ENCODE peak calls at places on chromosomes 11 and 22, in four cellular contexts. A is A549, U is heart right ventricle, M is pancreas. V is an unnamed sample.
A peak's percentile ranks its signal among the peaks of the same experiment; 100 is the strongest.

GRCh38 chr11:80638296-80638695 is 1197.5 kb upstream of the TENM4 start:
- DNase-seq in A (no peak), U (no peak), M (no peak), V (no peak)

GRCh38 chr11:108117746-108118371 is 3.5 kb upstream of the ACAT1 start:
- DNase-seq in U (no peak), M (no peak), A (peak; percentile 35), V (no peak)

GRCh38 chr11:3217751-3218482 is 696 bp downstream of the MRGPRG start:
- DNase-seq in M (peak; percentile 70), U (peak; percentile 9), A (no peak), V (no peak)

GRCh38 chr11:69413015-69413801 is 68.3 kb upstream of the LINC01488 start:
- DNase-seq in A (no peak), U (no peak), M (no peak), V (no peak)

GRCh38 chr22:42064629-42065028 is 6.0 kb downstream of the NAGA start:
- DNase-seq in A (no peak), M (no peak), U (no peak), V (no peak)

GRCh38 chr11:96257972-96258951 is 84.7 kb downstream of the MAML2 start:
- DNase-seq in A (no peak), M (no peak), U (no peak), V (no peak)

GRCh38 chr11:117876341-117877119 is at the start of gene FXYD6:
- DNase-seq in A (no peak), U (peak; percentile 73), M (no peak), V (no peak)

GRCh38 chr22:41620646-41621098 is at the start of gene DESI1:
- DNase-seq in M (no peak), A (no peak), U (no peak), V (peak; percentile 25)

GRCh38 chr11:97742717-97743116 is 1278.0 kb upstream of the CNTN5 start:
- DNase-seq in U (no peak), A (no peak), M (no peak), V (no peak)

GRCh38 chr11:73292481-73292880 is 15.6 kb upstream of the ARHGEF17 start:
- DNase-seq in U (no peak), A (no peak), M (no peak), V (no peak)

GRCh38 chr22:50267591-50268390 is 2.4 kb downstream of the MAPK11 start:
- DNase-seq in A (no peak), U (peak; percentile 77), M (no peak), V (no peak)

GRCh38 chr11:7575841-7576451 is 62.1 kb downstream of the PPFIBP2 start:
- DNase-seq in U (peak; percentile 37), A (peak; percentile 66), M (no peak), V (no peak)

GRCh38 chr11:36258730-36259360 is 30.4 kb downstream of the COMMD9 start:
- DNase-seq in M (no peak), A (peak; percentile 60), U (peak; percentile 31), V (no peak)

GRCh38 chr22:28822930-28823481 is 22.6 kb upstream of the XBP1 start:
- DNase-seq in M (no peak), A (no peak), U (no peak), V (no peak)

GRCh38 chr11:57658023-57658361 is 430 bp downstream of the CLP1 start:
- DNase-seq in A (no peak), U (no peak), M (no peak), V (no peak)

GRCh38 chr11:85627998-85628770 is at the start of gene TMEM126B:
- DNase-seq in M (peak; percentile 97), A (peak; percentile 84), U (peak; percentile 97), V (peak; percentile 91)

GRCh38 chr11:106077609-106078517 is at the start of gene AASDHPPT:
- DNase-seq in M (no peak), U (no peak), A (peak; percentile 1), V (no peak)

GRCh38 chr11:107999759-108000455 is 8.8 kb upstream of the CUL5 start:
- DNase-seq in U (no peak), M (no peak), A (peak; percentile 67), V (no peak)

GRCh38 chr11:47524200-47524874 is 28.6 kb downstream of the CELF1 start:
- DNase-seq in M (no peak), A (no peak), U (peak; percentile 25), V (no peak)

GRCh38 chr11:84671325-84672019 is 955.7 kb downstream of the DLG2 start:
- DNase-seq in U (no peak), M (no peak), A (no peak), V (no peak)

GRCh38 chr11:6633422-6634408 is 14.5 kb upstream of the TPP1 start:
- DNase-seq in M (no peak), A (no peak), U (peak; percentile 70), V (no peak)

GRCh38 chr11:58046231-58046630 is 15.5 kb downstream of the OR6Q1 start:
- DNase-seq in A (no peak), U (no peak), M (no peak), V (no peak)

GRCh38 chr11:44961894-44962293 is 11.2 kb upstream of the TP53I11 start:
- DNase-seq in M (no peak), A (no peak), U (no peak), V (no peak)

GRCh38 chr11:197741-198235 is 4.9 kb downstream of the SCGB1C1 start:
- DNase-seq in U (no peak), A (no peak), M (peak; percentile 50), V (no peak)

GRCh38 chr22:46370584-46371373 is 35.3 kb downstream of the TRMU start:
- DNase-seq in U (peak; percentile 6), A (no peak), M (peak; percentile 54), V (no peak)

GRCh38 chr22:32142600-32142999 is 16.5 kb downstream of the C22orf42 start:
- DNase-seq in U (no peak), M (no peak), A (no peak), V (no peak)

GRCh38 chr22:23163665-23164064 is 16.6 kb upstream of the BCR start:
- DNase-seq in M (no peak), U (peak; percentile 50), A (no peak), V (no peak)

GRCh38 chr11:108237058-108237481 is 14.2 kb downstream of the ATM start:
- DNase-seq in U (no peak), M (no peak), A (no peak), V (no peak)

GRCh38 chr11:128354476-128354875 is 232.9 kb downstream of the ETS1 start:
- DNase-seq in A (no peak), M (no peak), U (no peak), V (no peak)

GRCh38 chr22:24968066-24968561 is 15.6 kb downstream of the KIAA1671 start:
- DNase-seq in U (peak; percentile 29), A (no peak), M (no peak), V (no peak)

GRCh38 chr22:44330188-44330726 is 17.5 kb upstream of the SHISAL1 start:
- DNase-seq in A (no peak), U (no peak), M (no peak), V (no peak)

DNA sequence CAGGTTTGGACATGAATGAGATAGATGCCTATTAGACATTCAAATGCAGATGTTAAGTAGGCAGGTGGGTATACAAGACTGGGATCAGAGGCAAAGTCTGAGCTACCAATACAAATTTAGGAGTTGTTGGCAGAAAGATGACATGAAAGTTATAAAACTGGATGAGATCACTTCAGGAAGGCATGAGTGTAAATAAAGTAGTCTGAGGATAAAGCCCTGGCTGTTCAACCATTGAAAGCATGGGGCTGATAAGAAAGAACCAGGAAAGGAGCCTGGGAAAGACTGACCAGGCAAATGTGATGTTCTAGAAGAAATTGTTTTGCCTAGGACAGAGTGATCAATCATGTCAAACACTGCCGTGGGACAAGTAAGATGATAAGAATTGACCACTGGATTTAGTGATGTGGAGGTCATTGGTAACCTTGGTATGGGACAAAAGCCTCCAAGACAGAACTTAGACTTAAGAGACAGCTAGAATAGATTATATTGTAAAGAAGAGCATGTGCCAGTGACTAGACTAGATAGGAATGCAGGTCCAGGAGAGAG is 98.5 kb downstream of the EHF start:
- DNase-seq in M (no peak), A (no peak), U (no peak), V (no peak)
- TF ChIP-seq CTCF in M (no peak), A (no peak), U (no peak), V (no peak)

GRCh38 chr11:102111011-102111786 is 952 bp downstream of the YAP1 start:
- DNase-seq in A (peak; percentile 69), M (peak; percentile 80), U (peak; percentile 76), V (peak; percentile 45)
- TF ChIP-seq CTCF in A (peak; percentile 29), M (no peak), U (no peak), V (no peak)

GRCh38 chr11:116786360-116786759 is 1.5 kb downstream of the ZPR1 start:
- DNase-seq in M (no peak), A (no peak), U (no peak), V (no peak)

GRCh38 chr11:116788534-116788933 is 711 bp upstream of the ZPR1 start:
- DNase-seq in A (no peak), U (no peak), M (no peak), V (no peak)

GRCh38 chr11:116786966-116787365 is 857 bp downstream of the ZPR1 start:
- DNase-seq in M (no peak), U (no peak), A (no peak), V (no peak)

GRCh38 chr11:116787436-116787785 is 412 bp downstream of the ZPR1 start:
- DNase-seq in M (no peak), A (no peak), U (no peak), V (no peak)

GRCh38 chr11:116787786-116788486 is at the start of gene ZPR1:
- DNase-seq in A (peak; percentile 82), M (peak; percentile 91), U (peak; percentile 86), V (peak; percentile 51)
- TF ChIP-seq CTCF in A (no peak), M (no peak), U (no peak), V (no peak)

GRCh38 chr11:72038491-72038890 is 39.8 kb downstream of the IL18BP start:
- DNase-seq in A (no peak), M (no peak), U (peak; percentile 57), V (no peak)

GRCh38 chr11:72042059-72042425 is 38.3 kb downstream of the NUMA1 start:
- DNase-seq in A (no peak), M (no peak), U (no peak), V (no peak)

GRCh38 chr11:72039108-72039850 is 40.6 kb downstream of the IL18BP start:
- DNase-seq in U (peak; percentile 35), A (no peak), M (peak; percentile 72), V (no peak)

GRCh38 chr11:72041364-72042058 is 38.8 kb downstream of the NUMA1 start:
- DNase-seq in M (peak; percentile 90), U (peak; percentile 75), A (peak; percentile 57), V (no peak)

GRCh38 chr11:72040497-72041363 is 39.6 kb downstream of the NUMA1 start:
- DNase-seq in A (peak; percentile 90), U (peak; percentile 95), M (peak; percentile 97), V (peak; percentile 86)
- TF ChIP-seq CTCF in A (no peak), U (no peak), M (no peak), V (no peak)

DNA sequence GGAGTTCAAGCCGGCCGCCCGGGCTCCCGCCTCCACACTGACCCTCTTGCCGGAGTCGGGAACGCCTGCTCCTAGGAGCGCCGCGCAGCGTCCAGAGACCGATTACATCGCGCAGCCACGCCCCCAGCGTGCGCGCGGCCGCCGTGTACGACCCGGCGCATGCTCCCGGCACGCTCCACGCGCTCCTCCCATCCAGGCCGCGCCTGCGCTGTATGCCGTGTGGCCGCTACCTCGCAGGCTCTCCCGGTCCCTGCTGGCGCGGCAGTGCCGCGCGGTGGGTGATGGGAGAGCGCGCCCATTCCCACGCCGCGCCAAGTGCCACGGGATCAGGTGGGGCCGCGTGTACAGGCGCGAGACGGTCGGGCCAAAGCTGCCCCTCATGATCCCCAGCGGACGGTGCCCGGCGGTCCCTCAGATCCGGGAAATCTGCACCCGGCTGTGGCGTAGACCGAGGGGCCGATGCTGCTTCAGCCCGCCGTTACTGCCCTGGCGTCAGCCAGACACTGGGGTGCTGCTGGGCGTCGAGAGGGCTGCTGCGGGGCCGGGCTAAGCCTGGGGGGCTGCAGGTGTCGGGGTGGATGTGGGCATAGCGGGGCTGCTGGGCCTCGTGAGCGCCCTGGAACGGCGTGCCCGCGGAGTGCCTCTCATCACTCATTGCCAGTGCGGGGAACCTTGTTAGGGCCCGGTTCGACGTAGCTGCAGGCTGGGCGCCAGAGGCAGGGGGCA is at the start of the genes GNB1L and RTL10:
- DNase-seq in M (peak; percentile 99), A (peak; percentile 81), U (peak; percentile 99), V (peak; percentile 79)
- TF ChIP-seq CTCF in M (no peak), A (no peak), U (peak; percentile 37), V (no peak)

V was measured in omental fat pad.